ENCODE peak calls at places on chromosomes 3 and 15, in four cellular contexts. E is stimulated activated CD4-positive, alpha-beta T cell treated with anti-CD3 and anti-CD28 coated beads, TNF-alpha, amount 100 ng/mL, for 4 hours; C is PC-3; U is GM04504. A is an unnamed sample.

GRCh38 chr3:11995061-11995460 is 9.1 kb upstream of the SYN2 start:
- DNase-seq in E (no peak), C (no peak), U (no peak), A (no peak)

GRCh38 chr3:195352895-195353488 is 82.0 kb upstream of the XXYLT1 start:
- DNase-seq in E (no peak), C (peak), U (peak), A (peak)

GRCh38 chr3:73175698-73176097 is 114.2 kb downstream of the EBLN2 start:
- DNase-seq in E (no peak), C (no peak), U (no peak), A (no peak)

GRCh38 chr15:81297580-81298575 is 26.1 kb downstream of the STARD5 start:
- DNase-seq in E (no peak), C (peak), U (no peak), A (no peak)

GRCh38 chr15:84929795-84930371 is 45.4 kb downstream of the SLC28A1 start:
- DNase-seq in E (no peak), C (peak), U (no peak), A (peak)

GRCh38 chr3:155352900-155353490 is 59.5 kb upstream of the STRIT1 start:
- DNase-seq in E (no peak), C (peak), U (peak), A (peak)

GRCh38 chr3:147616998-147617619 is 207.9 kb downstream of the ZIC1 start:
- DNase-seq in E (no peak), C (peak), U (no peak), A (peak)

GRCh38 chr15:33243869-33244268 is 49.4 kb upstream of the FMN1 start:
- DNase-seq in E (no peak), C (peak), U (peak), A (peak)

GRCh38 chr15:82966671-82967071 is 14.2 kb upstream of the HOMER2 start:
- DNase-seq in E (no peak), C (no peak), U (no peak), A (no peak)

GRCh38 chr15:70447927-70448698 is 315.2 kb downstream of the UACA start:
- DNase-seq in E (no peak), C (no peak), U (no peak), A (no peak)

GRCh38 chr3:16147226-16147625 is 27.3 kb upstream of the GALNT15 start:
- DNase-seq in E (no peak), C (peak), U (no peak), A (peak)

GRCh38 chr3:110783541-110783940 is 288.1 kb upstream of the NECTIN3 start:
- DNase-seq in E (no peak), C (no peak), U (no peak), A (no peak)

GRCh38 chr3:176514297-176514696 is 683.0 kb downstream of the TBL1XR1 start:
- DNase-seq in E (no peak), C (peak), U (no peak), A (peak)

GRCh38 chr3:23588547-23588946 is 217.2 kb upstream of the UBE2E1 start:
- DNase-seq in E (no peak), C (no peak), U (no peak), A (no peak)

GRCh38 chr3:138043266-138044029 is 33.5 kb downstream of the CLDN18 start:
- DNase-seq in E (no peak), C (peak), U (peak), A (peak)

GRCh38 chr3:126558336-126559071 is at the start of gene C3orf22:
- DNase-seq in E (no peak), C (no peak), U (no peak), A (no peak)

GRCh38 chr15:76932090-76932966 is 779 bp downstream of the RCN2 start:
- DNase-seq in E (no peak), C (no peak), U (no peak), A (peak)

GRCh38 chr3:21551019-21551418 is 200.0 kb downstream of the ZNF385D start:
- DNase-seq in E (no peak), C (peak), U (no peak), A (peak)

GRCh38 chr15:49876401-49877038 is 242.5 kb downstream of the ATP8B4 start:
- DNase-seq in E (no peak), C (peak), U (no peak), A (peak)

GRCh38 chr3:139301183-139301582 is 42.6 kb upstream of the MRPS22 start:
- DNase-seq in E (no peak), C (peak), U (no peak), A (peak)

GRCh38 chr3:150062492-150062891 is 91.8 kb upstream of the PFN2 start:
- DNase-seq in E (no peak), C (no peak), U (no peak), A (peak)

GRCh38 chr3:38521391-38521987 is 25.3 kb downstream of the EXOG start:
- DNase-seq in E (peak), C (peak), U (peak), A (peak)

GRCh38 chr3:197487911-197488391 is 67.8 kb downstream of the BDH1 start:
- DNase-seq in E (no peak), C (peak), U (peak), A (peak)

GRCh38 chr3:144437989-144438388 is 466.4 kb downstream of the DIPK2A start:
- DNase-seq in E (no peak), C (no peak), U (no peak), A (no peak)

GRCh38 chr15:72319360-72319984 is 485 bp downstream of the CELF6 start:
- DNase-seq in E (no peak), C (peak), U (no peak), A (peak)

GRCh38 chr3:69770976-69771634 is 31.8 kb downstream of the MITF start:
- DNase-seq in E (no peak), C (peak), U (no peak), A (peak)

GRCh38 chr15:97930230-97930629 is 30.3 kb upstream of the ARRDC4 start:
- DNase-seq in E (no peak), C (peak), U (no peak), A (no peak)

GRCh38 chr3:99471353-99472323 is 166.8 kb upstream of the COL8A1 start:
- DNase-seq in E (no peak), C (no peak), U (no peak), A (no peak)

GRCh38 chr3:181698263-181698944 is 13.3 kb upstream of the SOX2 start:
- DNase-seq in E (no peak), C (no peak), U (no peak), A (no peak)

GRCh38 chr3:135929670-135930069 is 35.9 kb upstream of the PPP2R3A start:
- DNase-seq in E (no peak), C (peak), U (peak), A (peak)

GRCh38 chr3:149494759-149495580 is 20.5 kb downstream of the TM4SF4 start:
- DNase-seq in E (no peak), C (peak), U (no peak), A (peak)

GRCh38 chr3:24254649-24255048 is 240.0 kb downstream of the THRB start:
- DNase-seq in E (no peak), C (peak), U (peak), A (peak)

GRCh38 chr3:127839099-127839498 is 16.8 kb upstream of the MGLL start:
- DNase-seq in E (no peak), C (no peak), U (no peak), A (no peak)

GRCh38 chr3:98594630-98594961 is 1.2 kb upstream of the CPOX start:
- DNase-seq in E (no peak), C (no peak), U (no peak), A (no peak)

GRCh38 chr3:58308728-58309127 is 2.4 kb downstream of the HTD2 start:
- DNase-seq in E (no peak), C (no peak), U (no peak), A (peak)

GRCh38 chr3:36635731-36636130 is 128.6 kb downstream of the DCLK3 start:
- DNase-seq in E (no peak), C (peak), U (no peak), A (peak)

GRCh38 chr3:60366491-60366890 is 884.8 kb downstream of the FHIT start:
- DNase-seq in E (no peak), C (no peak), U (no peak), A (no peak)

GRCh38 chr3:43094851-43095250 is 11.0 kb downstream of the POMGNT2 start:
- DNase-seq in E (no peak), C (no peak), U (no peak), A (no peak)

GRCh38 chr3:164452707-164453106 is 625.6 kb downstream of the SI start:
- DNase-seq in E (no peak), C (no peak), U (peak), A (peak)